ENCODE peak calls at places on chromosomes 13 and 19, in six cellular contexts. P is mesenchymal stem cell, B is neuronal stem cell, Y is mesendoderm, C is IMR-90, S is H1. N is an unnamed sample.

GRCh38 chr13:49319555-49320350 is 72.0 kb downstream of the CDADC1 start:
- DNase-seq in P (peak; percentile 74), B (no peak), Y (no peak), C (peak; percentile 74), S (no peak), N (peak; percentile 40)

GRCh38 chr13:27919934-27920676 is at the start of gene PDX1:
- DNase-seq in P (no peak), B (peak; percentile 48), Y (peak; percentile 71), C (no peak), S (peak; percentile 81), N (no peak)

GRCh38 chr13:25117312-25117711 is 21.4 kb downstream of the PABPC3 start:
- DNase-seq in P (no peak), B (no peak), Y (peak; percentile 22), C (no peak), S (no peak), N (peak; percentile 43)

GRCh38 chr19:21141787-21142464 is at the start of gene ZNF431:
- DNase-seq in P (peak; percentile 95), B (peak; percentile 91), Y (peak; percentile 99), C (peak; percentile 93), S (peak; percentile 87), N (peak; percentile 97)

GRCh38 chr19:42989851-42990250 is 36.4 kb downstream of the PSG11 start:
- DNase-seq in P (no peak), B (no peak), Y (no peak), C (no peak), S (no peak), N (no peak)

GRCh38 chr19:39038098-39038497 is 5.7 kb upstream of the FBXO27 start:
- DNase-seq in P (peak; percentile 32), B (peak; percentile 49), Y (peak; percentile 81), C (peak; percentile 25), S (peak; percentile 67), N (peak; percentile 12)

GRCh38 chr13:98500963-98501421 is 75.9 kb downstream of the STK24 start:
- DNase-seq in P (no peak), B (no peak), Y (no peak), C (no peak), S (no peak), N (no peak)

GRCh38 chr13:100394005-100394695 is 194.4 kb downstream of the GGACT start:
- DNase-seq in P (peak; percentile 84), B (no peak), Y (no peak), C (peak; percentile 92), S (no peak), N (no peak)

GRCh38 chr19:45130888-45131615 is 29.7 kb downstream of the NKPD1 start:
- DNase-seq in P (peak; percentile 18), B (no peak), Y (no peak), C (peak; percentile 16), S (no peak), N (peak; percentile 16)

GRCh38 chr13:49669735-49670309 is 21.5 kb downstream of the EBPL start:
- DNase-seq in P (peak; percentile 82), B (peak; percentile 41), Y (peak; percentile 85), C (peak; percentile 81), S (peak; percentile 57), N (peak; percentile 30)

GRCh38 chr19:45478454-45479238 is 10.8 kb downstream of the FOSB start:
- DNase-seq in P (peak; percentile 94), B (peak; percentile 92), Y (peak; percentile 98), C (peak; percentile 96), S (peak; percentile 94), N (peak; percentile 89)

GRCh38 chr19:4390017-4390861 is 10.1 kb downstream of the SH3GL1 start:
- DNase-seq in P (peak; percentile 67), B (no peak), Y (peak; percentile 96), C (peak; percentile 56), S (no peak), N (peak; percentile 21)

GRCh38 chr13:105083986-105084385 is 1451.5 kb downstream of the EFNB2 start:
- DNase-seq in P (no peak), B (no peak), Y (no peak), C (no peak), S (no peak), N (no peak)

GRCh38 chr19:44548736-44549135 is 19.3 kb upstream of the CEACAM20 start:
- DNase-seq in P (peak; percentile 3), B (no peak), Y (no peak), C (peak; percentile 51), S (no peak), N (no peak)

GRCh38 chr13:40611635-40612422 is 54.6 kb downstream of the FOXO1 start:
- DNase-seq in P (no peak), B (no peak), Y (peak; percentile 42), C (no peak), S (no peak), N (no peak)

GRCh38 chr13:43087960-43088580 is 64.7 kb downstream of the DNAJC15 start:
- DNase-seq in P (peak; percentile 53), B (no peak), Y (no peak), C (peak; percentile 36), S (no peak), N (no peak)

GRCh38 chr13:93466502-93467036 is 240.0 kb downstream of the GPC6 start:
- DNase-seq in P (no peak), B (no peak), Y (no peak), C (peak; percentile 5), S (no peak), N (no peak)

GRCh38 chr13:95704510-95704909 is 27.6 kb downstream of the DNAJC3 start:
- DNase-seq in P (no peak), B (no peak), Y (peak; percentile 36), C (no peak), S (no peak), N (peak; percentile 36)

GRCh38 chr13:96238861-96239260 is 149.0 kb downstream of the HS6ST3 start:
- DNase-seq in P (no peak), B (no peak), Y (no peak), C (no peak), S (no peak), N (no peak)

GRCh38 chr13:102680842-102681725 is 13.8 kb downstream of the METTL21C start:
- DNase-seq in P (no peak), B (no peak), Y (no peak), C (peak; percentile 30), S (no peak), N (peak; percentile 37)

GRCh38 chr13:100387416-100387815 is 201.2 kb downstream of the GGACT start:
- DNase-seq in P (no peak), B (no peak), Y (no peak), C (no peak), S (no peak), N (no peak)

GRCh38 chr19:32532233-32532632 is 48.8 kb upstream of the PDCD5 start:
- DNase-seq in P (no peak), B (no peak), Y (no peak), C (no peak), S (no peak), N (no peak)

GRCh38 chr19:13146763-13147563 is 3.2 kb downstream of the STX10 start:
- DNase-seq in P (no peak), B (no peak), Y (no peak), C (no peak), S (no peak), N (peak; percentile 31)

GRCh38 chr19:46618670-46619231 is 6.1 kb downstream of the PTGIR start:
- DNase-seq in P (no peak), B (no peak), Y (no peak), C (peak; percentile 37), S (no peak), N (no peak)

GRCh38 chr13:84137292-84137691 is 255.0 kb upstream of the SLITRK1 start:
- DNase-seq in P (peak; percentile 28), B (no peak), Y (no peak), C (no peak), S (no peak), N (no peak)

GRCh38 chr13:96428904-96429303 is 339.0 kb downstream of the HS6ST3 start:
- DNase-seq in P (peak; percentile 1), B (no peak), Y (no peak), C (no peak), S (no peak), N (no peak)

GRCh38 chr19:38228491-38229439 is 4.7 kb upstream of the DPF1 start:
- DNase-seq in P (no peak), B (no peak), Y (peak; percentile 63), C (no peak), S (peak; percentile 78), N (no peak)

GRCh38 chr19:47465957-47466356 is 5.7 kb downstream of the SLC8A2 start:
- DNase-seq in P (no peak), B (no peak), Y (no peak), C (no peak), S (no peak), N (no peak)

GRCh38 chr19:45640849-45641273 is 1.7 kb upstream of the EML2 start:
- DNase-seq in P (no peak), B (no peak), Y (no peak), C (no peak), S (peak; percentile 97), N (no peak)

GRCh38 chr13:28574617-28575142 is 79.8 kb upstream of the FLT1 start:
- DNase-seq in P (peak; percentile 98), B (no peak), Y (peak; percentile 30), C (peak; percentile 100), S (no peak), N (peak; percentile 90)

GRCh38 chr13:88303605-88304004 is 632.4 kb downstream of the SLITRK5 start:
- DNase-seq in P (no peak), B (no peak), Y (no peak), C (no peak), S (no peak), N (no peak)

GRCh38 chr13:114122591-114123211 is 9.7 kb downstream of the RASA3 start:
- DNase-seq in P (no peak), B (no peak), Y (no peak), C (no peak), S (no peak), N (no peak)

DNA sequence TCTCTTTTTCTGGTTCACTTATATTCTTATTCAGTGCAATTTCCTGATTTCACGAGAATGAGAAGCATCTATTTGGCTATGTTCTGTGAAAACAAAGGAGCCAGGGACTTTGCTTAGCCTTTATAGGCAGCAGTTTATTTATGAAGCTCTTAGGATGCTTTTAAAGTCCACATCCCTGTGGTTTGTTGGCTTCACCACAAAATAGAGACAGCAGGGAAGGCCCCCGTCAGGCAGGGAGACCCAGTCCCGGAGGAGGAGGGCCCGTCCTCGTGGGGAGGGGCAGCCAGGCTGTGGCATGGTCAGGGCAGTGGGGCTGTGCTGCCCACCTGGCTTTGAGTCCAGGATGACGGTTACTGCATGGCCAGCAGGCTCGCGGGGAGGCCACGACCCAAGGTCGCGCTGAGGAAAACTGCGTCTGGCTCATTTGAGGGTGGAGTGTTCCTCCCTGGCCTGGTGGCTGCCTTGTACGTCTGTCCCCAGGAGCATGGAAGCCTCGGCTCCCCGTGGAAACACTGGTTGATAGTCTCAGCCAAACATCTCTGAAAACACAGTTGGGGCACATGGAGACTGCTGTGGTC is 92.7 kb downstream of the ATP11A start:
- DNase-seq in P (peak; percentile 17), B (no peak), Y (no peak), C (no peak), S (peak; percentile 33), N (no peak)
- H3K18ac ChIP-seq in P (no peak overlapping the region), B (peak overlapping the region; percentile 63), Y (no peak overlapping the region), C (no peak overlapping the region), S (no peak overlapping the region), N (no peak overlapping the region)

GRCh38 chr19:2624537-2625091 is 77.9 kb downstream of the GNG7 start:
- DNase-seq in P (no peak), B (no peak), Y (peak; percentile 90), C (no peak), S (peak; percentile 71), N (peak; percentile 70)
- H3K4me3 ChIP-seq in P (no peak overlapping the region), B (no peak overlapping the region), Y (no peak overlapping the region), C (no peak overlapping the region), S (no peak overlapping the region), N (no peak overlapping the region)

GRCh38 chr19:16078311-16078758 is 2.0 kb downstream of the TPM4 start:
- DNase-seq in P (no peak), B (peak; percentile 15), Y (peak; percentile 74), C (peak; percentile 69), S (no peak), N (no peak)
- H3K18ac ChIP-seq in P (peak overlapping the region; percentile 69), B (peak overlapping the region; percentile 1), Y (peak overlapping the region; percentile 91), C (peak overlapping the region; percentile 95), S (no peak overlapping the region), N (peak overlapping the region; percentile 34)

GRCh38 chr19:2387367-2388288 is 27.6 kb downstream of the TMPRSS9 start:
- DNase-seq in P (no peak), B (no peak), Y (no peak), C (no peak), S (no peak), N (no peak)
- H3K4me3 ChIP-seq in P (no peak overlapping the region), B (no peak overlapping the region), Y (no peak overlapping the region), C (no peak overlapping the region), S (no peak overlapping the region), N (no peak overlapping the region)

N was measured in trophoblast cell.